ENCODE peak calls at places on chromosomes 7 and 10, in seven cellular contexts. G is cardiac muscle cell; V is upper lobe of right lung; S is CD8-positive, alpha-beta memory T cell; N is fibroblast of lung; U is lung; B is colonic mucosa. E is an unnamed sample.

GRCh38 chr7:128056901-128057300 is 25.7 kb upstream of the LRRC4 start:
- DNase-seq in G (no peak), V (no peak), S (no peak), N (peak; percentile 57), U (no peak), B (no peak), E (peak; percentile 23)

GRCh38 chr10:70482982-70483760 is 4.6 kb downstream of the PALD1 start:
- DNase-seq in G (no peak), V (no peak), S (no peak), N (no peak), U (no peak), B (no peak), E (no peak)

GRCh38 chr7:12731214-12731656 is 43.8 kb downstream of the ARL4A start:
- DNase-seq in G (no peak), V (no peak), S (no peak), N (peak; percentile 62), U (no peak), B (no peak), E (peak; percentile 26)

GRCh38 chr7:117384693-117385092 is 42.6 kb downstream of the ASZ1 start:
- DNase-seq in G (no peak), V (no peak), S (no peak), N (peak; percentile 30), U (no peak), B (no peak), E (no peak)

GRCh38 chr10:127024655-127025054 is 119.4 kb downstream of the DOCK1 start:
- DNase-seq in G (no peak), V (no peak), S (no peak), N (peak; percentile 59), U (no peak), B (no peak), E (no peak)

GRCh38 chr10:58985216-58985615 is 191.2 kb upstream of the PHYHIPL start:
- DNase-seq in G (no peak), V (no peak), S (no peak), N (no peak), U (no peak), B (no peak), E (no peak)

GRCh38 chr7:94472608-94473007 is 37.0 kb upstream of the CASD1 start:
- DNase-seq in G (no peak), V (no peak), S (no peak), N (no peak), U (no peak), B (no peak), E (no peak)

GRCh38 chr7:24727165-24728120 is 29.8 kb downstream of the GSDME start:
- DNase-seq in G (no peak), V (no peak), S (no peak), N (peak; percentile 18), U (no peak), B (no peak), E (no peak)

GRCh38 chr10:92126100-92126650 is 164.7 kb downstream of the CPEB3 start:
- DNase-seq in G (no peak), V (no peak), S (no peak), N (no peak), U (no peak), B (no peak), E (no peak)

GRCh38 chr7:19284596-19285300 is 139.5 kb upstream of the FERD3L start:
- DNase-seq in G (no peak), V (no peak), S (no peak), N (no peak), U (no peak), B (no peak), E (no peak)

GRCh38 chr10:71854031-71854430 is 3.0 kb upstream of the PSAP start:
- DNase-seq in G (peak; percentile 44), V (no peak), S (no peak), N (peak; percentile 57), U (no peak), B (no peak), E (no peak)

GRCh38 chr7:134991469-134992339 is 5.4 kb downstream of the AGBL3 start:
- DNase-seq in G (no peak), V (no peak), S (no peak), N (no peak), U (no peak), B (no peak), E (no peak)

GRCh38 chr7:127809285-127809702 is 157.3 kb downstream of the SND1 start:
- DNase-seq in G (peak; percentile 35), V (no peak), S (no peak), N (peak; percentile 63), U (no peak), B (no peak), E (no peak)

GRCh38 chr7:151485006-151485732 is 34.5 kb downstream of the RHEB start:
- DNase-seq in G (no peak), V (no peak), S (no peak), N (peak; percentile 63), U (no peak), B (no peak), E (peak; percentile 73)

GRCh38 chr7:3955751-3956696 is 655.0 kb downstream of the SDK1 start:
- DNase-seq in G (no peak), V (no peak), S (no peak), N (peak; percentile 66), U (no peak), B (no peak), E (peak; percentile 84)

GRCh38 chr7:70215491-70215890 is 617.2 kb downstream of the AUTS2 start:
- DNase-seq in G (no peak), V (no peak), S (no peak), N (peak; percentile 8), U (no peak), B (no peak), E (peak; percentile 30)

GRCh38 chr7:17681965-17682364 is 258.3 kb downstream of the SNX13 start:
- DNase-seq in G (no peak), V (no peak), S (no peak), N (no peak), U (no peak), B (no peak), E (peak; percentile 73)

GRCh38 chr7:115933463-115933862 is 97.1 kb downstream of the TFEC start:
- DNase-seq in G (no peak), V (no peak), S (no peak), N (peak; percentile 12), U (no peak), B (no peak), E (no peak)

GRCh38 chr7:121531175-121532070 is 135.3 kb upstream of the FAM3C start:
- DNase-seq in G (no peak), V (no peak), S (no peak), N (no peak), U (no peak), B (no peak), E (no peak)

GRCh38 chr10:71434760-71435394 is 38.2 kb downstream of the CDH23 start:
- DNase-seq in G (no peak), V (no peak), S (no peak), N (no peak), U (no peak), B (no peak), E (no peak)

GRCh38 chr7:156731651-156732050 is 91.1 kb downstream of the RNF32 start:
- DNase-seq in G (no peak), V (no peak), S (no peak), N (no peak), U (no peak), B (no peak), E (no peak)

GRCh38 chr10:96236090-96236478 is 35.3 kb downstream of the BLNK start:
- DNase-seq in G (no peak), V (no peak), S (no peak), N (no peak), U (no peak), B (no peak), E (no peak)
- H3K4me3 ChIP-seq in G (no peak overlapping the region), V (no peak overlapping the region), S (no peak overlapping the region), N (no peak overlapping the region), U (no peak overlapping the region), B (no peak overlapping the region), E (no peak overlapping the region)

DNA sequence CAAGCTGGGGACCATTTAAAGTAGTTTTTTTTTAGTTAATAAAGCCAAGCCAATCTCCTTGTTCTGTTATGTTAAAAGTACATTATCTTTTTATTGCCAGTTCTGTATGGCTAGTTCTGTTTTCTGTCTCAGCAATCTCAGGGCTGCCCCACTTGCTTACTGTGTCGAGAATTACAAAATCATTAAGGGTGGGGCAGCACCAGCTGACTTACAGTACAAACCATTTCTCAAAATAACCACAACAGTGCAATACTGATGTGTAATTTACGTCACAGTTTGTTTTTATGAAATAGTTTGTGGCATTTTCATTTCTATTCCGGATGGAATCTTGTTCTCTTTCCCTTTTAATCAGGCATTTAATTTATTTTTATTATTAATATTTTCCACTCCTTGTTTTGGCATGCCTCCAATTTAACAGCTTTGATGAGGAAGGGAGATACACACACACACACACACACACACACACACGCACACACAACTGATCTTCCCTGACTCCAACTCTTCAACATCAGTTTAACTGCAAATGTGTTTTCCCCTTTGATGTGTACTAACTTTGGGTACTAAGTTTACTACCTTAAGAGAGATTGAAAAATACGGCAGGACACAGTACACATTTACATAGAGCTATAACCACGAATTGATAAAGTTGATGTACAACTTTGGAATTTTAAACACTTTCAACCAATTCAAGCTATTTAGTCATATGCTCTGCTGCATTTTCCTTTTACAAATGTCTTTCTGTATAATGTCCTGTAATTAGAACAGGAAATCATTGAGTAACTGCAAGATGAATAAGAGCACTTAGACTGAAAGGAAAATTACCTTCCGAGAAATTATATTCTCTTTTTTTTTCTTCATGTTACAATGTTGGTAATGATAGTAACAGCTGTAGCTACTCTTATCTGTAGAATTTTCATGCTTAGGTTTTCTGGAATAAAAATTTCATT is 91.5 kb downstream of the ARID5B start:
- DNase-seq in G (no peak), V (no peak), S (peak; percentile 25), N (peak; percentile 98), U (peak; percentile 61), B (peak; percentile 62), E (peak; percentile 13)
- H3K4me3 ChIP-seq in G (no peak overlapping the region), V (peak overlapping the region; percentile 28), S (peak overlapping the region; percentile 33), N (peak overlapping the region; percentile 19), U (no peak overlapping the region), B (no peak overlapping the region), E (peak overlapping the region; percentile 7)

DNA sequence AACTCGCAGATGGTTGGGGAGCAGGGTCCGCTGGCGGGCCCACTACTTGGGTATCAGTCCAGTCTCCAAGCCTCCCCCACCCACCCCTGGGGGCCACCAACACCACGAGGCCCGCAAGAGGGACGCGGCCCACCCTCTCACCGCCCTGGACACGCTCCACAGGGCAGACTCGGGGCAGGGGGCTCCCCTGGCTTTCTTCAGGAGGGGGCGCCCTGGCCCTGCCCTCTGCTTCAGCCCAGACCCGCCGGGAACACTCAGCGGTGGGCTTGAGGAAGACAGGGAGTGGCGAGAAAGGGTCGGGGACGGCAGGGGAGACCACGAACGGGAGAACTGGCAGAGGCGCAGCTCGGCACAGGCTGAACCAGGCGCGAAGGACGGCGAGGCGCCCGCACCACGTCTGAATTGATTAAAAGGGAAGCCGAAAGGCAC is 1.6 kb downstream of the IGF2BP3 start:
- DNase-seq in G (peak; percentile 40), V (no peak), S (no peak), N (no peak), U (no peak), B (no peak), E (peak; percentile 9)
- H3K4me3 ChIP-seq in G (peak overlapping the region; percentile 72), V (peak overlapping the region; percentile 33), S (peak overlapping the region; percentile 29), N (peak overlapping the region; percentile 56), U (no peak overlapping the region), B (peak overlapping the region; percentile 36), E (peak overlapping the region; percentile 65)

DNA sequence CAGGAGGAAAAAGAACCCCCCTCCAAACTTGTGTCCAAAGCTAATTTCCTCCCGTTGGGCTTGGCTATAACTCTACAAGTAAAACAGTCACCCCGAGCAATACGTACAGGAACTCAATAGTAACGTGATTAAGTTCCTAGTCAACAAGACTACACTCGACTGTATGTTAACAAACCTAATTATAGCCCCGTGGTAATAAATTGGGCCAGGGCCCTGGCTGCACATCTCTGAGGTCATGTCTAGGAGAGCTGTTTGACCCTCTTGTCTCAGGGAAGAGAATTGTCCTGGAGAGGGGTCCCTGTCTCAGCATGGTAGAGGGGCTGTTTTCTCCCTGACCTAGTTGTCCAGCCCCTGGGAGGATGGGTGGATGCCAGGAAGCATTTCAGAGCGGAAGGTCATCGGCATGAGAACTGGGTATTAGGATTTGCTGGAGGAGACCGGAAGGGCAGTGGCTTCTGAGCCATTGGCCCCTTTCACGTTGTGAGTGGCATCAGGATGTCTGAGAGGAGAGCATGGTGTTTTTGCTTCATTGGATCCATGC is 60.2 kb upstream of the COMTD1 start:
- DNase-seq in G (peak; percentile 39), V (no peak), S (no peak), N (peak; percentile 25), U (no peak), B (no peak), E (peak; percentile 15)
- H3K4me3 ChIP-seq in G (peak overlapping the region; percentile 25), V (peak overlapping the region; percentile 62), S (no peak overlapping the region), N (peak overlapping the region; percentile 33), U (no peak overlapping the region), B (no peak overlapping the region), E (peak overlapping the region; percentile 50)